ENCODE peak calls at places on chromosomes 5 and 9, in six cellular contexts. W, J, G, U, Z and I are unnamed samples.

GRCh38 chr9:101235105-101235866 is 149.5 kb downstream of the BAAT start:
- DNase-seq in W (peak; percentile 19), J (peak; percentile 95), G (no peak), U (no peak), Z (no peak), I (no peak)

GRCh38 chr5:61311836-61312808 is 19.9 kb upstream of the ZSWIM6 start:
- DNase-seq in W (no peak), J (no peak), G (no peak), U (no peak), Z (no peak), I (no peak)

GRCh38 chr9:120383999-120384924 is 195.7 kb downstream of the CDK5RAP2 start:
- DNase-seq in W (no peak), J (no peak), G (no peak), U (no peak), Z (peak; percentile 50), I (no peak)

GRCh38 chr9:117771162-117771561 is 67.0 kb downstream of the TLR4 start:
- DNase-seq in W (no peak), J (no peak), G (no peak), U (no peak), Z (no peak), I (no peak)

GRCh38 chr5:4230905-4231561 is 635.4 kb downstream of the IRX1 start:
- DNase-seq in W (no peak), J (peak; percentile 54), G (no peak), U (no peak), Z (no peak), I (no peak)

GRCh38 chr9:123445981-123446610 is 90.1 kb downstream of the CRB2 start:
- DNase-seq in W (no peak), J (no peak), G (no peak), U (no peak), Z (no peak), I (no peak)

GRCh38 chr5:120388016-120388781 is 75.9 kb upstream of the PRR16 start:
- DNase-seq in W (no peak), J (no peak), G (no peak), U (no peak), Z (no peak), I (no peak)

GRCh38 chr5:164230341-164230740 is 724.9 kb downstream of the MAT2B start:
- DNase-seq in W (no peak), J (no peak), G (no peak), U (no peak), Z (no peak), I (no peak)

GRCh38 chr9:87336914-87337333 is 160.7 kb upstream of the DAPK1 start:
- DNase-seq in W (peak; percentile 48), J (peak; percentile 66), G (no peak), U (no peak), Z (peak; percentile 41), I (peak; percentile 13)

GRCh38 chr5:181160144-181160754 is 12.9 kb downstream of the OR2V2 start:
- DNase-seq in W (no peak), J (peak; percentile 37), G (peak; percentile 80), U (peak; percentile 80), Z (peak; percentile 48), I (no peak)

GRCh38 chr5:50575745-50576144 is 90.7 kb upstream of the PARP8 start:
- DNase-seq in W (no peak), J (no peak), G (no peak), U (no peak), Z (no peak), I (no peak)

GRCh38 chr5:41721521-41721920 is 148.7 kb downstream of the OXCT1 start:
- DNase-seq in W (no peak), J (no peak), G (no peak), U (no peak), Z (no peak), I (no peak)

GRCh38 chr5:113202904-113203716 is 226.5 kb downstream of the DCP2 start:
- DNase-seq in W (no peak), J (no peak), G (no peak), U (no peak), Z (peak; percentile 87), I (no peak)

GRCh38 chr9:77876091-77876490 is 155.5 kb downstream of the GNAQ start:
- DNase-seq in W (no peak), J (no peak), G (no peak), U (no peak), Z (no peak), I (no peak)

GRCh38 chr9:70563437-70564204 is 149.2 kb upstream of the KLF9 start:
- DNase-seq in W (peak; percentile 78), J (no peak), G (peak; percentile 16), U (no peak), Z (no peak), I (peak; percentile 83)

GRCh38 chr9:127417130-127418036 is 6.8 kb upstream of the ZNF79 start:
- DNase-seq in W (no peak), J (no peak), G (no peak), U (no peak), Z (no peak), I (no peak)

GRCh38 chr5:162683280-162683679 is 615.7 kb downstream of the GABRG2 start:
- DNase-seq in W (no peak), J (no peak), G (no peak), U (no peak), Z (no peak), I (peak; percentile 8)

GRCh38 chr5:31149072-31149471 is 44.4 kb upstream of the CDH6 start:
- DNase-seq in W (no peak), J (no peak), G (no peak), U (no peak), Z (no peak), I (no peak)

GRCh38 chr5:107388111-107388861 is 282.5 kb downstream of the EFNA5 start:
- DNase-seq in W (peak; percentile 34), J (no peak), G (no peak), U (no peak), Z (no peak), I (peak; percentile 57)

GRCh38 chr5:165695796-165696195 is 2190.4 kb downstream of the MAT2B start:
- DNase-seq in W (no peak), J (no peak), G (no peak), U (no peak), Z (no peak), I (no peak)

GRCh38 chr9:1337169-1337568 is 287.0 kb downstream of the DMRT2 start:
- DNase-seq in W (no peak), J (no peak), G (no peak), U (no peak), Z (no peak), I (no peak)

GRCh38 chr9:34380511-34381315 is 4.0 kb upstream of the MYORG start:
- DNase-seq in W (no peak), J (peak; percentile 34), G (peak; percentile 72), U (peak; percentile 72), Z (peak; percentile 84), I (no peak)

GRCh38 chr9:105296889-105297288 is 52.4 kb downstream of the SLC44A1 start:
- DNase-seq in W (no peak), J (peak; percentile 74), G (no peak), U (no peak), Z (no peak), I (no peak)

GRCh38 chr9:91494751-91495150 is 71.1 kb upstream of the NFIL3 start:
- DNase-seq in W (no peak), J (no peak), G (no peak), U (no peak), Z (no peak), I (no peak)

GRCh38 chr5:126265917-126266316 is 157.3 kb upstream of the GRAMD2B start:
- DNase-seq in W (no peak), J (no peak), G (no peak), U (no peak), Z (no peak), I (no peak)

GRCh38 chr5:37568893-37569292 is 189.8 kb downstream of the WDR70 start:
- DNase-seq in W (no peak), J (no peak), G (no peak), U (no peak), Z (no peak), I (no peak)

GRCh38 chr5:131171276-131171815 is 602 bp downstream of the LYRM7 start:
- DNase-seq in W (no peak), J (no peak), G (no peak), U (peak; percentile 3), Z (no peak), I (no peak)

GRCh38 chr5:72070519-72070918 is 36.8 kb upstream of the MAP1B start:
- DNase-seq in W (no peak), J (no peak), G (no peak), U (no peak), Z (no peak), I (no peak)

GRCh38 chr9:125990186-125990792 is 243.1 kb downstream of the PBX3 start:
- DNase-seq in W (no peak), J (no peak), G (no peak), U (no peak), Z (no peak), I (no peak)